ENCODE peak calls at places on chromosomes 12 and 14, in five cellular contexts. K is lower leg skin, L is tibial nerve, F is AG04450, A is endothelial cell of umbilical vein. E is an unnamed sample.

GRCh38 chr12:132500137-132500855 is 10.3 kb downstream of the FBRSL1 start:
- DNase-seq in K (no peak), L (no peak), F (no peak), A (no peak), E (no peak)

GRCh38 chr12:44294649-44295048 is 458.8 kb downstream of the TMEM117 start:
- DNase-seq in K (no peak), L (no peak), F (no peak), A (no peak), E (no peak)

GRCh38 chr14:65462411-65462810 is 49.9 kb downstream of the FUT8 start:
- DNase-seq in K (no peak), L (no peak), F (peak), A (no peak), E (no peak)

GRCh38 chr14:68018598-68018997 is 199.0 kb downstream of the RAD51B start:
- DNase-seq in K (no peak), L (no peak), F (no peak), A (no peak), E (no peak)

GRCh38 chr14:105391541-105391940 is 6.8 kb upstream of the TEX22 start:
- DNase-seq in K (no peak), L (no peak), F (no peak), A (no peak), E (no peak)

GRCh38 chr12:94622475-94622874 is 27.9 kb downstream of the TMCC3 start:
- DNase-seq in K (no peak), L (no peak), F (no peak), A (peak), E (no peak)

GRCh38 chr12:75554556-75554880 is 43.1 kb upstream of the KRR1 start:
- DNase-seq in K (no peak), L (no peak), F (no peak), A (no peak), E (no peak)

GRCh38 chr14:55850803-55851202 is 267.4 kb upstream of the PELI2 start:
- DNase-seq in K (no peak), L (no peak), F (no peak), A (peak), E (no peak)

GRCh38 chr12:50039151-50039835 is 14.0 kb upstream of the RACGAP1 start:
- DNase-seq in K (peak), L (peak), F (peak), A (peak), E (peak)

GRCh38 chr14:56378046-56378445 is 201.6 kb upstream of the TMEM260 start:
- DNase-seq in K (no peak), L (no peak), F (no peak), A (no peak), E (no peak)

GRCh38 chr12:105451211-105451610 is 120.7 kb downstream of the C12orf75 start:
- DNase-seq in K (no peak), L (peak), F (peak), A (no peak), E (no peak)

GRCh38 chr12:65014504-65015271 is 106.4 kb downstream of the WIF1 start:
- DNase-seq in K (no peak), L (no peak), F (no peak), A (no peak), E (no peak)

GRCh38 chr12:124481772-124482566 is 85.4 kb downstream of the NCOR2 start:
- DNase-seq in K (no peak), L (no peak), F (no peak), A (no peak), E (no peak)

GRCh38 chr12:58557646-58558045 is 362.7 kb downstream of the LRIG3 start:
- DNase-seq in K (no peak), L (no peak), F (no peak), A (no peak), E (no peak)

GRCh38 chr12:2986876-2987275 is 27.7 kb downstream of the TEAD4 start:
- DNase-seq in K (no peak), L (no peak), F (no peak), A (peak), E (no peak)

GRCh38 chr14:85535916-85536834 is 6.2 kb downstream of the FLRT2 start:
- DNase-seq in K (no peak), L (no peak), F (no peak), A (peak), E (no peak)

GRCh38 chr12:88325076-88325827 is 183.1 kb downstream of the TMTC3 start:
- DNase-seq in K (no peak), L (no peak), F (peak), A (peak), E (no peak)

GRCh38 chr12:71636704-71637115 is 26.9 kb downstream of the ZFC3H1 start:
- DNase-seq in K (no peak), L (no peak), F (peak), A (peak), E (peak)

GRCh38 chr14:71089974-71090373 is 182.7 kb downstream of the PCNX1 start:
- DNase-seq in K (no peak), L (no peak), F (no peak), A (no peak), E (no peak)

GRCh38 chr12:21602774-21603173 is 1.9 kb downstream of the GYS2 start:
- DNase-seq in K (no peak), L (no peak), F (no peak), A (no peak), E (no peak)

GRCh38 chr14:102590667-102591099 is 1.8 kb upstream of the RCOR1 start:
- DNase-seq in K (no peak), L (peak), F (no peak), A (peak), E (no peak)

GRCh38 chr12:29286081-29286800 is 94.7 kb downstream of the ERGIC2 start:
- DNase-seq in K (no peak), L (no peak), F (no peak), A (peak), E (no peak)

GRCh38 chr12:69241444-69242092 is 2.2 kb downstream of the CPSF6 start:
- DNase-seq in K (no peak), L (no peak), F (no peak), A (peak), E (no peak)

GRCh38 chr14:54348001-54348611 is 48.7 kb upstream of the CDKN3 start:
- DNase-seq in K (no peak), L (peak), F (no peak), A (peak), E (peak)

GRCh38 chr12:87150969-87151662 is 878.1 kb downstream of the C12orf50 start:
- DNase-seq in K (no peak), L (no peak), F (no peak), A (no peak), E (no peak)

GRCh38 chr12:2294651-2295475 is 242.1 kb downstream of the CACNA1C start:
- DNase-seq in K (peak), L (peak), F (no peak), A (no peak), E (no peak)

GRCh38 chr12:29510591-29511174 is 13.2 kb upstream of the OVCH1 start:
- DNase-seq in K (no peak), L (no peak), F (no peak), A (no peak), E (no peak)

DNA sequence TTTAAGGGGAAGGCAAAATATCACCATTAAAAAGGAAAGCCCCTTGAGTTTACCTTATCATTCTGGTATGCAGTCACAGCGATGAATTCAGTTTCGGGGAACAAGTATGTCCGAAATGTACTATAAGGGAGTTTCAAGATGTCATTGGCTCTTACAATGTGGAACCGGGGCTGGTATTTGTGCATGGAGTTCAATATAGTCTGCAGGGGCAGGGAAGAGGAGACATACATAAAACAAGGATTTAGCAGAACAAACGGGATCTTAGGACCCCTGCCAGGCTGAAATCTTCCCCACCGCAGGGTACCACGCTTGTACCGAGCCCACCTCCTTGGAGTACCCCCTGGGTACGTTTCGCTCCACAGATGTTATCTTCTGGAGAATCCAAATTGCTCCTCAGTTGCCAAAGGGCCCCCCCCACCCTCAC is 4.5 kb downstream of the TBX3 start:
- DNase-seq in K (no peak), L (no peak), F (no peak), A (no peak), E (no peak)
- H3K4me3 ChIP-seq in K (no peak), L (no peak), F (peak), A (no peak), E (no peak)

DNA sequence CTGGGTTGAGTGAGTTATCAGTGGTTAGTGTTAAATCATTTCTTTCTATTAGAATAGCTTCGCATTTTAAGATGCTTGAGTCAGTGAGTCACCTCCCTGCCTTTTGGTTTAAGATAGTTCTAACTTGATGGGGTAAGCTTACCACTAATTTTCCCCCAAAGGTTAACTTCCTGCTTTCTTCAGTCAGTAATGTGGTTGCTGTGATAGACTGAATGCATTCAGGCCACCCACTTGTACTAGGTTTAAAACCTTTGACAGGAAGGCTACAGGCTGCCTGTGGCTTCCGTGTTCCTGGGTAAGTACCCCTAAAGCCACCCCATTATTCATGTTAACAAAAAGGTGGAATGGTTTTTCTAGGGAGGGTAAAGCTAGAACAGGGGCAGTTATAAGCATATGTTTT is 25.3 kb downstream of the CLEC2A start:
- DNase-seq in K (no peak), L (no peak), F (no peak), A (no peak), E (peak)
- H3K4me3 ChIP-seq in K (no peak), L (no peak), F (no peak), A (no peak), E (no peak)

DNA sequence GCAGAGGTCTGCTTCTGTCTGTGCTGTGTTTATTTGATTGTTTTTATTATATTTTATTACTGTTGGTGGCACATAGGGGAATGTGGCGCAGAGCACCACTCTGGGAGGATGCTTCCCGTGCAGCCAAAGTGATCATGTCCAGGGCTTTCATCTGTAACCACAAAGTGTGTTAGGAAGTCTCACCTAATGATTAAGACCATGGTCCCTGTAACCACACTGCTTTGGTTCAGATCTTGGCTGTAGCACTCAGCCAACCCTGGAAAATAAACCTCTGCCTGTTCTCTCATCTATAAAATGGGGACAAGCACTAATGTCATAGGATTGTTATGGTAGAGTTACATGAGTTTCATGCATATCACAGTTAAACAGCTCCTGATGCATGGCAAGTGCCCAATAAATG is 1.9 kb downstream of the RESF1 start:
- DNase-seq in K (no peak), L (no peak), F (no peak), A (peak), E (no peak)
- H3K4me3 ChIP-seq in K (peak), L (peak), F (no peak), A (peak), E (peak)

DNA sequence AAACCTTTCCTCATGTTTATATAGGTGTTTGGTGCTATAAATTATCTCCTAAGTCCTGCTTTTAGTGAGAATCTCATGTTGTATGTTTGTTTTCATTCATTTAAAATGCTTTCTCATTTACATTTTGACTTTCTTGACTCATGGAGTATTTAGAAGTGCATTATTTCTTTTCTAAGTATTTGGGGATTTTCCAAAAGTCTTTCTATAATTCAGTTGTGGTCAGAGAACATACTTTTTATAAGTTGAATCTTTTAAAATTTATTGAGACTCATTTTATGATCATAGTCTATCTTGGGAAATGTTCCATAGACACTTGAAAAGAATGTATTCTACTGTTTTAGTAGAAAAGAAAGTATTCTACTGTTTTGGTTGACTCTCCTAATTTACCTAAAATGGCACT is 168.1 kb downstream of the AKAP6 start:
- DNase-seq in K (no peak), L (no peak), F (no peak), A (no peak), E (no peak)
- H3K4me3 ChIP-seq in K (no peak), L (no peak), F (no peak), A (no peak), E (no peak)

GRCh38 chr12:90343966-90344365 is 611.0 kb downstream of the CCER1 start:
- DNase-seq in K (no peak), L (no peak), F (no peak), A (no peak), E (no peak)
- H3K4me3 ChIP-seq in K (no peak), L (no peak), F (no peak), A (no peak), E (no peak)

GRCh38 chr12:93167331-93167730 is 210.4 kb upstream of the NUDT4 start:
- DNase-seq in K (no peak), L (no peak), F (no peak), A (no peak), E (no peak)
- H3K4me3 ChIP-seq in K (no peak), L (no peak), F (no peak), A (no peak), E (no peak)

DNA sequence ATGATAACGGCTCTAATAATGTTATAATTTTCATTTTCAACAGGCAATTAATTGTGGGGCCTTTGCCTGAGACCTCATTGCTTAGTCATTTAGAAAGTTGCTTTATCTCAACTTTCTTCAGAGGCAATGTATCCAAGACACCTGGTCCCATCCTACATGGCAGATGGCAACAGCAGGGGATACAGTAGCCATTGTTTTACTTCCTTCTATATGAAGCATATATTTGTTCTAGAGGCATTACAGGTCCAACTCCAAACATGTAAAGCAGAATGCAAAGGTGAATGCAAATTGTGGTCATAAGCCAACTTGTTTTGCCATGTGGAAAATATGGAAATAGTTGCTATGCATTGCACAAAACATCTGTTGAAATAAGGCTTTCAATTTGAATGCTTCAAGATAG is 109.7 kb upstream of the BCAT1 start:
- DNase-seq in K (no peak), L (no peak), F (no peak), A (no peak), E (no peak)
- H3K4me3 ChIP-seq in K (no peak), L (no peak), F (no peak), A (no peak), E (no peak)

E was measured in Jurkat, Clone E6-1.